ENCODE peak calls at places on chromosomes 7 and 10, in nine cellular contexts. X is NB4, M is fibroblast of villous mesenchyme, N is HFF-Myc, G is colonic mucosa, R is brain microvascular endothelial cell, T is right atrium auricular region, A is AG10803, I is PC-9. O is an unnamed sample.

GRCh38 chr7:47227762-47228177 is 354.1 kb downstream of the TNS3 start:
- DNase-seq in X (peak), M (peak), N (peak), G (no peak), R (peak), T (no peak), A (peak), I (no peak), O (peak)

GRCh38 chr7:17304926-17305325 is 6.5 kb downstream of the AHR start:
- DNase-seq in X (peak), M (peak), N (peak), G (no peak), R (peak), T (no peak), A (peak), I (peak), O (peak)

GRCh38 chr10:13633689-13634088 is 46.9 kb downstream of the PRPF18 start:
- DNase-seq in X (no peak), M (peak), N (peak), G (peak), R (peak), T (peak), A (peak), I (no peak), O (peak)

GRCh38 chr10:129387258-129387525 is 79.8 kb upstream of the MGMT start:
- DNase-seq in X (no peak), M (no peak), N (no peak), G (no peak), R (no peak), T (no peak), A (no peak), I (no peak), O (no peak)

GRCh38 chr10:93493162-93493561 is 3.2 kb upstream of the CEP55 start:
- DNase-seq in X (no peak), M (no peak), N (no peak), G (no peak), R (no peak), T (no peak), A (no peak), I (no peak), O (no peak)

GRCh38 chr10:91349381-91349780 is 60.8 kb upstream of the HECTD2 start:
- DNase-seq in X (no peak), M (peak), N (no peak), G (no peak), R (peak), T (peak), A (peak), I (peak), O (peak)

GRCh38 chr10:97230146-97230545 is 44.4 kb upstream of the SLIT1 start:
- DNase-seq in X (no peak), M (no peak), N (no peak), G (no peak), R (no peak), T (no peak), A (peak), I (no peak), O (peak)

GRCh38 chr7:150383710-150384397 is 4.7 kb downstream of the ZNF775 start:
- DNase-seq in X (peak), M (no peak), N (no peak), G (peak), R (no peak), T (no peak), A (no peak), I (no peak), O (no peak)

GRCh38 chr10:65754112-65754511 is 1171.7 kb upstream of the LRRTM3 start:
- DNase-seq in X (no peak), M (no peak), N (no peak), G (no peak), R (no peak), T (no peak), A (no peak), I (no peak), O (no peak)

GRCh38 chr10:60043561-60043960 is 137.2 kb upstream of the CCDC6 start:
- DNase-seq in X (no peak), M (peak), N (no peak), G (peak), R (no peak), T (no peak), A (no peak), I (no peak), O (no peak)

GRCh38 chr10:60042959-60043358 is 136.6 kb upstream of the CCDC6 start:
- DNase-seq in X (no peak), M (peak), N (no peak), G (no peak), R (no peak), T (no peak), A (no peak), I (no peak), O (no peak)

GRCh38 chr10:60044221-60044620 is 137.9 kb upstream of the CCDC6 start:
- DNase-seq in X (no peak), M (peak), N (no peak), G (no peak), R (peak), T (no peak), A (peak), I (no peak), O (peak)

GRCh38 chr10:60042262-60042661 is 135.9 kb upstream of the CCDC6 start:
- DNase-seq in X (no peak), M (no peak), N (no peak), G (no peak), R (no peak), T (no peak), A (no peak), I (no peak), O (no peak)

DNA sequence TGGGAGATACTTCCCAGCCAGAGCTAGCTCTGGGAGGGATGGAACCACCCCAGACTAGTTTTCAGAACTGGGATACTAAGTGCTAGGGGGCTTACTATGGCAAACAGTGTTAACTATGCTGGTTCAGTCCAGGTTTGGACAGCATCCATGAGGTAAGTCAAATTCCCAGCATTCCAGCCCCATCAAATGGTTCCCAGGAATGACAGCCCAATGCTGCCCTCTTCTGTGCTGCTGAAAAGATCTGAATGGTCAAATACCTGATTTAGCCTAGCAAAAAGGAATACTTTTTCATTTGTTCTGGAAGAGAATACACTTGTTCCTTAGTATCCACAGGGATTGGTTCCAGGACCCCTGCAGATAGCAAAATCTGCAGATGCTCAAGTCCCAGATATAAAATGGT is 141.8 kb upstream of the CCDC6 start:
- DNase-seq in X (no peak), M (no peak), N (peak), G (peak), R (no peak), T (no peak), A (peak), I (peak), O (peak)
- TF ChIP-seq CTCF in X (no peak), M (peak), N (no peak), G (peak), R (peak), T (peak), A (peak), I (peak), O (peak)

GRCh38 chr10:43846187-43846680 is 197.6 kb upstream of the ZNF32 start:
- DNase-seq in X (peak), M (peak), N (no peak), G (no peak), R (peak), T (peak), A (peak), I (no peak), O (peak)
- H3K4me3 ChIP-seq in X (no peak), M (no peak), N (no peak), G (no peak), R (no peak), T (no peak), A (no peak), I (no peak), O (peak)

GRCh38 chr7:148151778-148152177 is 438.8 kb upstream of the C7orf33 start:
- DNase-seq in X (no peak), M (no peak), N (no peak), G (no peak), R (no peak), T (no peak), A (no peak), I (no peak), O (no peak)
- TF ChIP-seq CTCF in X (no peak), M (no peak), N (no peak), G (no peak), R (no peak), T (no peak), A (no peak), I (no peak), O (no peak)

DNA sequence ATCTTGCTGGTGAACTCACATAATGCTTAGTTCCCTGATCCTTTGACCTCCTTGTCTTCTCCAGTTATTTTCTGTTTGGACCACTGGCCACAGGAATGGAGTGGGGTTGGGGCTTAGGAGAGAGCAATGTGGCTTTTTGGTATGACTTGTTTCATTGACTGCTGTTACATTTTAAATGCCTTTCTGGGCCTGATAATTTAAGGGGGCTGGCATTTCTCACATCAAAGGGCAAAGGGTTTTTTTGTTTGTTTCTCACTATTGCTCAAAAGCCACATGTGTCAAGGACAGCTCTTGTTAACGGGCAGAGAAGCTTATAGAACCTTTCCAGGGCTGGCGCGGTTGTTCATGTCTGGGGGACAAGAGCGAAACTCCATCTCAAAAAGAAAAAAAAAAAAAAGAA is 161.2 kb upstream of the TNRC18 start:
- DNase-seq in X (no peak), M (peak), N (no peak), G (no peak), R (no peak), T (no peak), A (no peak), I (no peak), O (no peak)
- H3K4me3 ChIP-seq in X (no peak), M (no peak), N (no peak), G (no peak), R (no peak), T (no peak), A (no peak), I (no peak), O (no peak)

GRCh38 chr7:2670720-2671391 is 17.1 kb upstream of the AMZ1 start:
- DNase-seq in X (peak), M (peak), N (no peak), G (peak), R (peak), T (peak), A (peak), I (peak), O (peak)
- TF ChIP-seq CTCF in X (peak), M (peak), N (peak), G (peak), R (peak), T (peak), A (peak), I (peak), O (peak)

DNA sequence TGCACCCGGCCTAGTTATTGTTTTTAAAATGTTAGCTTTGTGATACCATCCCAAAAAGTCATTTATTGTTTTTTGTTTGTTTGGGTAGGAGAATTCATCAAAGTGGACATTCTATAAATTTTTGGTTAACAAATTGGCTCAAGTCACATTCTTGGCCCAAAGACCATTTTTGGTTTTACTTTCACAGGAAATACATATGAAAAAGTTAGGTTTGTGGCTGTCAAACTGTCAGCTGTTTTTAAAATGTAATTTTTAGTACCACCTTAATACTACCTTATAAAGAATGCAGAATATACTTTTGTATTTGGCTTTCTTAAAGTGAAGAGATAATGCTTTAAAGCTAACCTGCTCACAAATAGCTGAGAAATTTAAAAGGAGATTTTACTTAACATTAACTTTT is 25.1 kb downstream of the TMEM168 start:
- DNase-seq in X (no peak), M (no peak), N (no peak), G (no peak), R (no peak), T (no peak), A (no peak), I (no peak), O (no peak)
- H3K4me3 ChIP-seq in X (no peak), M (no peak), N (no peak), G (no peak), R (no peak), T (no peak), A (no peak), I (no peak), O (no peak)

GRCh38 chr7:73461782-73462285 is 28.3 kb downstream of the FZD9 start:
- DNase-seq in X (no peak), M (no peak), N (no peak), G (no peak), R (no peak), T (no peak), A (no peak), I (no peak), O (no peak)
- TF ChIP-seq CTCF in X (no peak), M (no peak), N (no peak), G (no peak), R (no peak), T (no peak), A (no peak), I (no peak), O (no peak)

DNA sequence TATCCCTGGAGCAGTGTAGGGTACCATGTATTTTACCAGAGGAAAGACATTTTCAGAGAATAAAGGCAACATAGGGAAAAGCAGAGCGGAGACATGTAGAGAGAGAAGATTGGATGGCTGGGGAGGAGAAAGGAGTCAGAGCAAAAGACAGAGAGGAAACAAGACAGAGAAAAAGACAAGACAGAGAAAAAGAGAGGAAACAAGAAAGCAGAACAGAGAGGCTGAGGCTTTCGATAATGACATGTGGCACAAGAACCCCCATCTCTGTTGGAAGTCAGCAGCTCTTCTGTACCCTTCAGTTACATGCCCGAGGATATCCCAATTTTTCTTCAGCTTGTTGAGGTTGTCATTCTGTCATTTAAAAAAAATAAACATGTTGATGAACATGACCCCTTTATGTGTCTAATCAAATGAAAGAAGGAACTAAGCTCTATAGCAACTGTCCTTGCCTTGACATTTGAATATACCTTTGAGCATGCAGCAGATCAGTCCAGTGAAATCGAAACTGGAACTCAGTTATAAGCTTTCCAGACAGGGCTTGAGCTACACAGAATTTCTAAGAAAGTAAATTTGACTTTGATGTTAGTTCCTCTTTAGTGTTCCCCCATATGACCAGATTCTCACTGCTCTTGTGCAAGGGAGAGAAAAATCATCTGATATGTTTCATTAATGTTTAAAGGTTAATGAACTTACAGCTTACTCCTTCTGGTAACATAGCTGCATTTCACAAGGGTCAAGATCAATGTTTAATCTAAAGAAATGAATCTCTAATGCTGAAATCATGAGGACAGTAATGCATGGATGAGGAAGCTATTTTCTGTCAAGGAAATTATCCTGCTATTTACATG is 75.1 kb upstream of the SP4 start:
- DNase-seq in X (peak), M (no peak), N (no peak), G (no peak), R (no peak), T (no peak), A (no peak), I (no peak), O (no peak)
- H3K4me3 ChIP-seq in X (peak), M (no peak), N (no peak), G (no peak), R (no peak), T (no peak), A (no peak), I (no peak), O (no peak)